ENCODE peak calls at places on chromosome 7, in four cellular contexts. A is K562, I is HCT116, L is HepG2. N is an unnamed sample.

GRCh38 chr7:84492565-84493034 is 298.0 kb upstream of the SEMA3A start:
- DNase-seq in A (no peak), L (no peak), I (no peak), N (no peak)

GRCh38 chr7:539731-540411 is 20.2 kb upstream of the PDGFA start:
- DNase-seq in L (peak), A (peak), I (peak), N (no peak)

GRCh38 chr7:43799605-43800004 is 41.1 kb downstream of the BLVRA start:
- DNase-seq in L (peak), I (no peak), A (no peak), N (no peak)

GRCh38 chr7:69654381-69654780 is 56.1 kb downstream of the AUTS2 start:
- DNase-seq in I (no peak), L (no peak), A (no peak), N (no peak)

GRCh38 chr7:17056491-17057142 is 174.8 kb upstream of the AGR3 start:
- DNase-seq in L (no peak), A (no peak), I (no peak), N (no peak)

GRCh38 chr7:70520604-70521003 is 611.3 kb upstream of the GALNT17 start:
- DNase-seq in L (peak), A (no peak), I (no peak), N (no peak)

GRCh38 chr7:42002654-42003053 is 234.4 kb downstream of the GLI3 start:
- DNase-seq in A (no peak), L (no peak), I (no peak), N (no peak)

GRCh38 chr7:43629857-43630256 is 46.9 kb downstream of the STK17A start:
- DNase-seq in A (no peak), L (no peak), I (no peak), N (no peak)

GRCh38 chr7:48924433-48924832 is at the start of gene CDC14C:
- DNase-seq in L (no peak), I (no peak), A (no peak), N (no peak)

GRCh38 chr7:36668750-36669149 is 55.5 kb downstream of the AOAH start:
- DNase-seq in L (no peak), I (no peak), A (no peak), N (no peak)

GRCh38 chr7:130386876-130387275 is 6.6 kb downstream of the CPA1 start:
- DNase-seq in I (no peak), L (no peak), A (no peak), N (no peak)
- TF ChIP-seq CEBPB in I (no peak), L (no peak), A (no peak), N (no peak)

GRCh38 chr7:20144801-20145200 is 72.4 kb downstream of the MACC1 start:
- DNase-seq in L (no peak), A (no peak), I (no peak), N (no peak)
- TF ChIP-seq FOSL1 in L (no peak), A (no peak), I (no peak), N (no peak)

GRCh38 chr7:127976056-127976455 is 55.2 kb downstream of the LRRC4 start:
- DNase-seq in A (no peak), I (no peak), L (no peak), N (no peak)

GRCh38 chr7:127976722-127977121 is 54.5 kb downstream of the LRRC4 start:
- DNase-seq in I (no peak), L (no peak), A (no peak), N (no peak)

GRCh38 chr7:127978421-127978820 is 52.8 kb downstream of the LRRC4 start:
- DNase-seq in A (no peak), L (no peak), I (no peak), N (no peak)

GRCh38 chr7:127974611-127975010 is 56.6 kb downstream of the LRRC4 start:
- DNase-seq in L (no peak), I (no peak), A (no peak), N (no peak)

GRCh38 chr7:127973797-127974196 is 57.4 kb downstream of the LRRC4 start:
- DNase-seq in A (no peak), L (no peak), I (no peak), N (no peak)
- H3K4me3 ChIP-seq in A (no peak), L (no peak), I (no peak), N (no peak)

GRCh38 chr7:96321041-96321669 is 743 bp downstream of the SLC25A13 start:
- DNase-seq in I (peak), L (peak), A (peak), N (no peak)
- TF ChIP-seq CEBPB in I (no peak), L (no peak), A (no peak), N (no peak)

DNA sequence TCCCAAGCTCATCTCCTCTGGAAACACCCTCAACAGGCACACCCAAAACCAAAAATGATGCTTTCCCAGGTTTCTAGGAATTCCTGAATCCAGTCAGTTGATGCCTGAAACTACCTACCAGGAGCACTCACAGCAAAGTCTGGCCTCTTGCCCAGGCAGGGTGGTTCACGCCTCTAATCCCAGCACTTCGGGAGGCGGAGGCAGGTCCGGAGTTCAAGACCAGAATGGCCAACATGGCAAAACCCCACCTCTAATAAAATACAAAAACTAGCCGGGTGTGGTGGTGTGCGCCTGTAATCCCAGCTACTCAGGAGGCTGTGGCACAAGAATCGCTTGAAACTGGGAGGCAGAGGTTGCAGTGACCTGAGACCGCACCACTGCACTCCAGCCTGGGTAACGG is 1.9 kb downstream of the MAD1L1 start:
- DNase-seq in A (no peak), L (peak), I (no peak), N (no peak)
- TF ChIP-seq FOSL1 in A (no peak), L (no peak), I (no peak), N (no peak)

N was measured in H1.